ENCODE peak calls at places on chromosomes 16 and 17, in nine cellular contexts. P, U, L, K, J, F, X, M and C are unnamed samples.

GRCh38 chr16:20939599-20939998 is 39.0 kb downstream of the LYRM1 start:
- DNase-seq in X (no peak), F (no peak), M (no peak), U (no peak), L (no peak), J (no peak), K (no peak), P (no peak), C (no peak)

GRCh38 chr17:17970699-17971430 is 1.3 kb downstream of the TOM1L2 start:
- DNase-seq in P (no peak), K (no peak), U (no peak), X (no peak), L (no peak), M (no peak), F (no peak), J (no peak), C (no peak)

GRCh38 chr17:76369804-76370203 is 14.6 kb upstream of the SPHK1 start:
- DNase-seq in F (peak), K (no peak), P (no peak), U (no peak), J (peak), X (no peak), L (no peak), M (no peak), C (no peak)

GRCh38 chr17:35825206-35825605 is 15.9 kb downstream of the TAF15 start:
- DNase-seq in M (no peak), X (no peak), L (no peak), P (no peak), J (no peak), U (no peak), K (no peak), F (no peak), C (no peak)

GRCh38 chr16:4403133-4403949 is 13.1 kb downstream of the CORO7 start:
- DNase-seq in U (no peak), M (no peak), L (peak), J (peak), X (no peak), K (no peak), F (no peak), P (no peak), C (no peak)

GRCh38 chr16:68936729-68937631 is 93.6 kb downstream of the TANGO6 start:
- DNase-seq in M (no peak), J (no peak), U (no peak), L (no peak), K (peak), F (no peak), X (peak), P (no peak), C (no peak)

GRCh38 chr16:23952128-23953041 is 116.6 kb downstream of the PRKCB start:
- DNase-seq in J (peak), L (no peak), X (peak), K (peak), M (no peak), P (no peak), U (peak), F (no peak), C (no peak)

GRCh38 chr16:67173808-67174705 is 3.7 kb downstream of the NOL3 start:
- DNase-seq in F (peak), M (peak), X (peak), J (peak), U (peak), P (no peak), K (peak), L (peak), C (peak)

GRCh38 chr17:77287432-77288068 is 146.8 kb downstream of the SEC14L1 start:
- DNase-seq in K (peak), J (peak), F (peak), P (peak), M (peak), X (peak), L (no peak), U (no peak), C (no peak)

GRCh38 chr16:66476328-66477027 is 49.4 kb downstream of the BEAN1 start:
- DNase-seq in U (peak), F (no peak), J (peak), L (no peak), P (no peak), X (no peak), M (no peak), K (no peak), C (peak)

GRCh38 chr17:78364436-78365281 is 4.8 kb upstream of the SOCS3 start:
- DNase-seq in K (no peak), X (no peak), U (peak), L (no peak), F (no peak), J (peak), P (no peak), M (no peak), C (no peak)

GRCh38 chr16:1288813-1289479 is 20.5 kb upstream of the UBE2I start:
- DNase-seq in J (peak), U (peak), K (no peak), M (no peak), X (no peak), P (no peak), F (no peak), L (peak), C (no peak)

GRCh38 chr16:68369168-68369567 is 58.3 kb downstream of the PRMT7 start:
- DNase-seq in X (no peak), J (no peak), U (peak), M (peak), P (no peak), F (peak), K (no peak), L (no peak), C (no peak)

GRCh38 chr17:83151442-83152220 is 72.2 kb downstream of the METRNL start:
- DNase-seq in X (peak), U (no peak), M (no peak), P (no peak), L (no peak), F (no peak), J (peak), K (no peak), C (no peak)

GRCh38 chr16:21685034-21685455 is 21.3 kb downstream of the OTOA start:
- DNase-seq in F (no peak), U (no peak), P (no peak), M (no peak), J (peak), X (no peak), K (no peak), L (no peak), C (no peak)

GRCh38 chr17:59620518-59621259 is 994 bp downstream of the CLTC start:
- DNase-seq in X (peak), K (peak), U (peak), F (peak), P (no peak), J (peak), L (peak), M (peak), C (peak)